ENCODE peak calls at places on chromosomes 2 and 18, in four cellular contexts. One of them, this sample, is unnamed.

GRCh38 chr2:53075760-53076159 is 691.8 kb upstream of the CHAC2 start:
- DNase-seq in suprapubic skin: no peak
- DNase-seq in BE2C: peak
- DNase-seq in heart left ventricle: no peak
- DNase-seq in this sample: no peak

GRCh38 chr18:27110319-27110718 is 74.8 kb downstream of the CHST9 start:
- DNase-seq in suprapubic skin: no peak
- DNase-seq in BE2C: no peak
- DNase-seq in heart left ventricle: no peak
- DNase-seq in this sample: no peak

GRCh38 chr18:63131106-63131943 is 188.2 kb downstream of the BCL2 start:
- DNase-seq in suprapubic skin: no peak
- DNase-seq in BE2C: peak
- DNase-seq in heart left ventricle: peak
- DNase-seq in this sample: peak

GRCh38 chr2:226508683-226509082 is 290.9 kb downstream of the IRS1 start:
- DNase-seq in suprapubic skin: no peak
- DNase-seq in BE2C: no peak
- DNase-seq in heart left ventricle: no peak
- DNase-seq in this sample: no peak

GRCh38 chr18:2907459-2908145 is 60.8 kb downstream of the EMILIN2 start:
- DNase-seq in suprapubic skin: peak
- DNase-seq in BE2C: no peak
- DNase-seq in heart left ventricle: no peak
- DNase-seq in this sample: no peak

GRCh38 chr2:72138921-72139381 is 8.7 kb downstream of the CYP26B1 start:
- DNase-seq in suprapubic skin: peak
- DNase-seq in BE2C: no peak
- DNase-seq in heart left ventricle: no peak
- DNase-seq in this sample: no peak

GRCh38 chr2:63975437-63976124 is 43.6 kb downstream of the VPS54 start:
- DNase-seq in suprapubic skin: no peak
- DNase-seq in BE2C: no peak
- DNase-seq in heart left ventricle: no peak
- DNase-seq in this sample: no peak

GRCh38 chr2:232345251-232345650 is 33.3 kb upstream of the ALPP start:
- DNase-seq in suprapubic skin: no peak
- DNase-seq in BE2C: no peak
- DNase-seq in heart left ventricle: no peak
- DNase-seq in this sample: no peak

GRCh38 chr18:44799422-44800421 is 119.0 kb downstream of the SETBP1 start:
- DNase-seq in suprapubic skin: no peak
- DNase-seq in BE2C: no peak
- DNase-seq in heart left ventricle: no peak
- DNase-seq in this sample: no peak

GRCh38 chr2:37365669-37366068 is 21.2 kb downstream of the QPCT start:
- DNase-seq in suprapubic skin: no peak
- DNase-seq in BE2C: no peak
- DNase-seq in heart left ventricle: no peak
- DNase-seq in this sample: no peak

GRCh38 chr18:35949090-35949489 is 23.4 kb upstream of the RMP24 start:
- DNase-seq in suprapubic skin: no peak
- DNase-seq in BE2C: no peak
- DNase-seq in heart left ventricle: no peak
- DNase-seq in this sample: no peak

GRCh38 chr18:35953688-35954087 is 18.8 kb upstream of the RMP24 start:
- DNase-seq in suprapubic skin: no peak
- DNase-seq in BE2C: no peak
- DNase-seq in heart left ventricle: no peak
- DNase-seq in this sample: no peak

GRCh38 chr18:35949903-35950627 is 22.4 kb upstream of the RMP24 start:
- DNase-seq in suprapubic skin: no peak
- DNase-seq in BE2C: peak
- DNase-seq in heart left ventricle: peak
- DNase-seq in this sample: peak

GRCh38 chr18:35948080-35948479 is 24.4 kb upstream of the RMP24 start:
- DNase-seq in suprapubic skin: no peak
- DNase-seq in BE2C: no peak
- DNase-seq in heart left ventricle: no peak
- DNase-seq in this sample: no peak

DNA sequence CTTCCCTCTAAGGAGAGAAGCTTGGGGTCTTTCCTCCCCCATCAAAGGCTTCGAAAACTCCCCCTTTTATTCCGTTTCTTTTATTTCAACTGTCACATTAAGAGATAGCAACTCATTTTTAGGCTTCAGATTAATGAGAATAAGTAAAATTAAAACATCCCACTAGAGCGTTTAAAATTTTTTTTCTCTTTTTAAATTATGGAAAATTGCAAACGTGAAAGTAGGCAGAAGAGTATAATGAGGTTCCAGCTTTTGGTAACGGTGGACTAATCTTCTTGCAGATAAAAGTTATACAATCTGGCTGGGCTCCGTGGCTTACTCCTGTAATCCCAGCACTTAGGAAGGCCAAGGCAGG is 21.9 kb upstream of the RMP24 start:
- DNase-seq in suprapubic skin: no peak
- DNase-seq in BE2C: no peak
- DNase-seq in heart left ventricle: no peak
- DNase-seq in this sample: no peak
- H3K4me3 ChIP-seq in suprapubic skin: peak
- H3K4me3 ChIP-seq in BE2C: peak
- H3K4me3 ChIP-seq in heart left ventricle: peak
- H3K4me3 ChIP-seq in this sample: peak

GRCh38 chr2:25340340-25340886 is 1.3 kb downstream of the DNMT3A start:
- DNase-seq in suprapubic skin: no peak
- DNase-seq in BE2C: peak
- DNase-seq in heart left ventricle: peak
- DNase-seq in this sample: peak

GRCh38 chr2:25341031-25341727 is 546 bp downstream of the DNMT3A start:
- DNase-seq in suprapubic skin: no peak
- DNase-seq in BE2C: peak
- DNase-seq in heart left ventricle: peak
- DNase-seq in this sample: peak

GRCh38 chr2:25343187-25343825 is 1.6 kb upstream of the DNMT3A start:
- DNase-seq in suprapubic skin: no peak
- DNase-seq in BE2C: no peak
- DNase-seq in heart left ventricle: no peak
- DNase-seq in this sample: no peak

GRCh38 chr2:25342372-25343186 is 854 bp upstream of the DNMT3A start:
- DNase-seq in suprapubic skin: no peak
- DNase-seq in BE2C: peak
- DNase-seq in heart left ventricle: peak
- DNase-seq in this sample: peak

DNA sequence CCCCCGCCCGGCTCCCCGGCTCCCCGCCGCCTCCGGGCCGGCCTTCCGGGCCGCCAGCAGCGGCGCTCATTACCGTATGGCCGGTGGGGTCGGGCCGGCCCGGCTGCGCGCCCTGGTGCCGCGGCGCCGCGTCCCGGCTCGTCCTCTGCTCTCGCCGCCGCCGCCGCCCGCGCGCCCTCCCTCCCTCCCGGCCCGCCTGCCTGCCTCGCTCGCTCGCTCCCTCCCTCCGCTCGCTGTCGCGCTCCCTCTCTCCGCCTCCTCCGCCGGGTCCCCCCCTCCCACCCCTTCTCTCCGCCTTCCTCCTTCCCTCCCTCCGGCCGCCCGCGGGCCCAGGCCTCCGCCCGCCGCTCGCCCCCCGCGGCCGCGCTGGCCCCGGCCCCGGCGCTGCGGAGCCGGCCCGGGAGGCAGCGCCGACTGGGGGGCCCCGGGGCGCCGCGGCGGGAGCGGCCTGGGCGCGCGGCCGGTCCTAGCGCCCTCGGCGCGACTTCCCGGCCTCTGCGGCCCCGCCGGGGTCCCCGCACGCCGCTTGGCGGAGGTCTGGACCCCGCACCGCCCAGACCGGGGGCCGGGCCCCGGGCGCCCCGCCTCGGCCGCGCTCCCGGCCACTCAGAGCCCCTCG is at the start of gene DNMT3A:
- DNase-seq in suprapubic skin: no peak
- DNase-seq in BE2C: peak
- DNase-seq in heart left ventricle: peak
- DNase-seq in this sample: peak
- TF ChIP-seq CTCF in suprapubic skin: no peak
- TF ChIP-seq CTCF in BE2C: no peak
- TF ChIP-seq CTCF in heart left ventricle: no peak
- TF ChIP-seq CTCF in this sample: no peak

DNA sequence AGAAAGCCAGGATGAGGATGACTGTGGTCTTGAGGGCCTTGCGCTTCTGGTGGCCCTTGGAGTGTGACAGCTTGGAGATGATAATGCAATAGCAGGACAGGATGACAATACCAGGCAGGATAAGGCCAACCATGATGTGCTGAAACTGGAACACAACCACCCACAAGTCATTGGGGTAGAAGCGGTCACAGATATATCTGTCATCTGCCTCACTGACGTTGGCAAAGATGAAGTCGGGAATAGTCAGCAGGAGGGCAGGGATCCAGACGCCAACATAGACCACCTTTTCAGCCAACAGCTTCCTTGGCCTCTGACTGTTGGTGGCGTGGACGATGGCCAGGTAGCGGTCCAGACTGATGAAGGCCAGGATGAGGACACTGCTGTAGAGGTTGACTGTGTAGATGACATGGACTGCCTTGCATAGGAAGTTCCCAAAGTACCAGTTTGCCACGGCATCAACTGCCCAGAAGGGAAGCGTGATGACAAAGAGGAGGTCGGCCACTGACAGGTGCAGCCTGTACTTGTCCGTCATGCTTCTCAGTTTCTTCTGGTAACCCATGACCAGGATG is 2.7 kb downstream of the CXCR4 start:
- DNase-seq in suprapubic skin: no peak
- DNase-seq in BE2C: no peak
- DNase-seq in heart left ventricle: no peak
- DNase-seq in this sample: no peak
- H3K4me3 ChIP-seq in suprapubic skin: no peak
- H3K4me3 ChIP-seq in BE2C: no peak
- H3K4me3 ChIP-seq in heart left ventricle: peak
- H3K4me3 ChIP-seq in this sample: no peak

GRCh38 chr2:41496908-41497307 is 550.9 kb upstream of the PKDCC start:
- DNase-seq in suprapubic skin: no peak
- DNase-seq in BE2C: peak
- DNase-seq in heart left ventricle: no peak
- DNase-seq in this sample: no peak
- TF ChIP-seq CTCF in suprapubic skin: no peak
- TF ChIP-seq CTCF in BE2C: peak
- TF ChIP-seq CTCF in heart left ventricle: no peak
- TF ChIP-seq CTCF in this sample: no peak

DNA sequence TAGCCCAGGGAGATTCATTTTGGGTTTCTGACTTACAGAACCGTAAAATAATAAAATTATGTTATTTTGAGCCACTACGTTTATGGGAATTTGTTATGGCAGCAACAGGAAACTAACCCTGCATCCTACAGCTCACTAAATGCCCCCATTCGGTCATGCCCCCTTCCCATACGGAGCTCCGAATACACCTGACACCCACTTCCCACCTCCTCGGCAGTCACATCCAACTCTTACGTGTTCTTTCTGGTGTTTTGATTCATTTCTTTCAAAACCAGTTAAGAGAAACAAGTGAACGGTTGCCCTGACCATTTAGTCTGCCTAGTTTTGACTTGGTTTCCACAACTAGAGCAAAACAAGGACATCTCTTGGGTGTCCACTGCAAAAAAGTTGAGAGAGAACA is 19.7 kb downstream of the EIPR1 start:
- DNase-seq in suprapubic skin: no peak
- DNase-seq in BE2C: no peak
- DNase-seq in heart left ventricle: no peak
- DNase-seq in this sample: no peak
- H3K4me3 ChIP-seq in suprapubic skin: no peak
- H3K4me3 ChIP-seq in BE2C: no peak
- H3K4me3 ChIP-seq in heart left ventricle: no peak
- H3K4me3 ChIP-seq in this sample: no peak

DNA sequence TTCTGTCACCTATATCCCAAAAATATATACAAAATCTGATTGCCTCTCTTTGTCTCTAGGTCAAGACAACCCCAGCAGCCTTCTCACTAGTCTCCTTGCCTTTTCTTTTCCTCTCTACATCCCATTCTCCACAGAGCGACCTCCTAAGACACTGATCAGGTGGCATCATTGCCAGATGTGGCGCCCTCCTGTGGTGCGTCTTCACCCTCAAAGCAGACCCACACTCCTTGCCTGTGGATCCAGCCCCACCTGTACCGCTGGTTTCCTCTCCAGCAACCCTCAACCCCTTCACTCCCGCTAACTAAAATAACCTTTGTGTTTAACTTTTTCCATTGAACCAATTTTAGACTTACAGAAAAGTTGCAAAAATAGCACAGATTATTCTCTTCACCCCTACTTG is 273.3 kb downstream of the GLI2 start:
- DNase-seq in suprapubic skin: no peak
- DNase-seq in BE2C: peak
- DNase-seq in heart left ventricle: no peak
- DNase-seq in this sample: no peak
- TF ChIP-seq CTCF in suprapubic skin: no peak
- TF ChIP-seq CTCF in BE2C: peak
- TF ChIP-seq CTCF in heart left ventricle: no peak
- TF ChIP-seq CTCF in this sample: no peak

GRCh38 chr2:241261628-241262027 is 53.8 kb downstream of the HDLBP start:
- DNase-seq in suprapubic skin: no peak
- DNase-seq in BE2C: no peak
- DNase-seq in heart left ventricle: no peak
- DNase-seq in this sample: no peak
- H3K4me3 ChIP-seq in suprapubic skin: no peak
- H3K4me3 ChIP-seq in BE2C: no peak
- H3K4me3 ChIP-seq in heart left ventricle: no peak
- H3K4me3 ChIP-seq in this sample: no peak

GRCh38 chr2:211089127-211089526 is 532.7 kb downstream of the CPS1 start:
- DNase-seq in suprapubic skin: no peak
- DNase-seq in BE2C: no peak
- DNase-seq in heart left ventricle: no peak
- DNase-seq in this sample: no peak

DNA sequence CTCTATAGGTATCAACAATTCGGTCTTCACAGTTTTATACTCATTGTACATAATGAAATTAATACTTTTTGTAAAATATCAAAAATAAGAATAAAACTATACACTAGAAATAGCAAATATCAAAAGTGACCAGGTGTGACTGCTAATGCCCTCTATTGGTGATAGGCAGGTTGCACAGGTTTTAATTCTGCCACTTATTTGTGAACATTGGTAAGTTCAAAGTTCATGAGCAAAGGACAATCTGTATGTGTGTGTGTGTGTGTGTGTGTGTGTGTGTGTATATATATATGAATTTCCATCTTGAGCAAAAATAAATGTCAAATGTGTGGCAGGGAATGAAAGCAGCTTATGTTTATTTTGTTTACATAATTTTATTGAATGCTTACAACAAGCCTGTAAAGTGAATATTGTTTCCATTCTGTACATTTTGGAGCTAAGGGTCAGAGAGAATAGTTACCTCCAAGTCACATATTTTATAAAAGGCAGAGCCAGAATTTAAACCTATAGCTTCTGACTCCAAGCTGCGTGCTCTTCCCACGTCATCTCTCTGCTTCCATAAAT is 537.4 kb downstream of the CPS1 start:
- DNase-seq in suprapubic skin: no peak
- DNase-seq in BE2C: no peak
- DNase-seq in heart left ventricle: no peak
- DNase-seq in this sample: no peak
- TF ChIP-seq CTCF in suprapubic skin: no peak
- TF ChIP-seq CTCF in BE2C: peak
- TF ChIP-seq CTCF in heart left ventricle: no peak
- TF ChIP-seq CTCF in this sample: no peak